ENCODE peak calls at places on chromosome 16, in four cellular contexts. L is adipocyte, E is ovary, J is esophagus squamous epithelium. X is an unnamed sample.
A peak's percentile ranks its signal among the peaks of the same experiment; 100 is the strongest.

GRCh38 chr16:23512168-23512695 is 1.9 kb upstream of the GGA2 start:
- DNase-seq in L (no peak), E (no peak), J (no peak), X (no peak)

GRCh38 chr16:10751291-10751697 is 7.7 kb downstream of the NUBP1 start:
- DNase-seq in L (no peak), E (no peak), J (no peak), X (no peak)

GRCh38 chr16:66278604-66279262 is 87.8 kb upstream of the CDH5 start:
- DNase-seq in L (no peak), E (no peak), J (no peak), X (no peak)

GRCh38 chr16:83118365-83118764 is 491.6 kb downstream of the CDH13 start:
- DNase-seq in L (no peak), E (no peak), J (no peak), X (no peak)

GRCh38 chr16:68999114-68999513 is 106.3 kb upstream of the HAS3 start:
- DNase-seq in L (no peak), E (no peak), J (no peak), X (no peak)

GRCh38 chr16:57277586-57277985 is 6.9 kb downstream of the PLLP start:
- DNase-seq in L (peak; percentile 39), E (no peak), J (no peak), X (no peak)

GRCh38 chr16:54284319-54284930 is 2.2 kb downstream of the IRX3 start:
- DNase-seq in L (no peak), E (no peak), J (no peak), X (no peak)

GRCh38 chr16:26645629-26646028 is 421.1 kb upstream of the C16orf82 start:
- DNase-seq in L (no peak), E (no peak), J (no peak), X (no peak)

GRCh38 chr16:49520684-49521083 is 147.1 kb downstream of the C16orf78 start:
- DNase-seq in L (no peak), E (no peak), J (no peak), X (no peak)

GRCh38 chr16:56847173-56847948 is 17.6 kb upstream of the SLC12A3 start:
- DNase-seq in L (no peak), E (peak; percentile 52), J (no peak), X (no peak)

GRCh38 chr16:66426112-66427035 is 721 bp upstream of the BEAN1 start:
- DNase-seq in L (no peak), E (no peak), J (no peak), X (no peak)

GRCh38 chr16:50390914-50391700 is 22.3 kb upstream of the BRD7 start:
- DNase-seq in L (peak; percentile 30), E (no peak), J (no peak), X (no peak)

GRCh38 chr16:76819517-76819916 is 371.5 kb upstream of the MON1B start:
- DNase-seq in L (no peak), E (no peak), J (no peak), X (no peak)

GRCh38 chr16:57060323-57061083 is 31.9 kb upstream of the CPNE2 start:
- DNase-seq in L (no peak), E (no peak), J (no peak), X (no peak)

GRCh38 chr16:59042296-59042695 is 308.2 kb upstream of the GOT2 start:
- DNase-seq in L (no peak), E (no peak), J (no peak), X (no peak)

GRCh38 chr16:68230956-68231355 is 5.0 kb downstream of the ESRP2 start:
- DNase-seq in L (no peak), E (no peak), J (no peak), X (no peak)

GRCh38 chr16:138049-138417 is 440 bp downstream of the NPRL3 start:
- DNase-seq in L (peak; percentile 60), E (peak; percentile 66), J (no peak), X (peak; percentile 66)

GRCh38 chr16:89040391-89040790 is 53.3 kb upstream of the ACSF3 start:
- DNase-seq in L (no peak), E (no peak), J (no peak), X (no peak)

GRCh38 chr16:87303431-87303930 is 13.7 kb downstream of the C16orf95 start:
- DNase-seq in L (no peak), E (no peak), J (no peak), X (no peak)

GRCh38 chr16:17858061-17858460 is 387.3 kb upstream of the XYLT1 start:
- DNase-seq in L (no peak), E (no peak), J (no peak), X (no peak)

GRCh38 chr16:75243667-75244224 is 7.7 kb downstream of the BCAR1 start:
- DNase-seq in L (no peak), E (peak; percentile 35), J (no peak), X (no peak)

GRCh38 chr16:75239463-75240122 is 11.8 kb downstream of the BCAR1 start:
- DNase-seq in L (no peak), E (peak; percentile 41), J (no peak), X (no peak)

GRCh38 chr16:75238853-75239371 is 12.5 kb downstream of the BCAR1 start:
- DNase-seq in L (peak; percentile 56), E (no peak), J (no peak), X (no peak)

GRCh38 chr16:75241955-75242354 is 9.5 kb downstream of the BCAR1 start:
- DNase-seq in L (no peak), E (no peak), J (no peak), X (no peak)

DNA sequence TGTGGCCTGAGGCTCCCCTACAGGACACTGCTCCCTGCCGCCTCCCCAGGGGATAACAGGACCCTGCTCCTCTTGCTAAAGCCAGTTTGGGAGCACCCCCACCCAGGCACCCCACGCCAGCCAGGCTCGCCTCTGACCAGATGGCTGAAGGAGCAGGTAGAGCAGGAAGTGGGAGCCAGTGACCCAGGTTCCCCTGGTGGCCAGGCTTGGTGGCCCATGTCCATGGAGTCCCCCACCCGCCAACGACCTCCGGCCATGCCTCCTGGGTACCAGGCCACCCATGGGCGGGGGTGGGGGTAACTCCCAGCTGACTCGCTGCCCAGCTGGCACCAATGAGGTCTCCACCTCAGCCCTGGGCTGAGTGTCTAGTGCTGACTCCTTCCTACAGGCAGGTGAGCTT is 10.0 kb downstream of the BCAR1 start:
- DNase-seq in L (no peak), E (peak; percentile 31), J (no peak), X (no peak)
- H3K4me1 ChIP-seq in L (peaks cover 65% of the 10 kb centered on the region), E (peaks cover 37% of the 10 kb centered on the region), J (peaks cover 63% of the 10 kb centered on the region), X (no peaks in the 10 kb centered on the region)

GRCh38 chr16:86285421-86285820 is 224.9 kb upstream of the FOXF1 start:
- DNase-seq in L (no peak), E (no peak), J (no peak), X (no peak)

GRCh38 chr16:86287641-86288201 is 222.6 kb upstream of the FOXF1 start:
- DNase-seq in L (no peak), E (no peak), J (no peak), X (no peak)

GRCh38 chr16:86286991-86287640 is 223.2 kb upstream of the FOXF1 start:
- DNase-seq in L (no peak), E (no peak), J (no peak), X (no peak)

GRCh38 chr16:86283944-86284343 is 226.4 kb upstream of the FOXF1 start:
- DNase-seq in L (no peak), E (no peak), J (no peak), X (no peak)

DNA sequence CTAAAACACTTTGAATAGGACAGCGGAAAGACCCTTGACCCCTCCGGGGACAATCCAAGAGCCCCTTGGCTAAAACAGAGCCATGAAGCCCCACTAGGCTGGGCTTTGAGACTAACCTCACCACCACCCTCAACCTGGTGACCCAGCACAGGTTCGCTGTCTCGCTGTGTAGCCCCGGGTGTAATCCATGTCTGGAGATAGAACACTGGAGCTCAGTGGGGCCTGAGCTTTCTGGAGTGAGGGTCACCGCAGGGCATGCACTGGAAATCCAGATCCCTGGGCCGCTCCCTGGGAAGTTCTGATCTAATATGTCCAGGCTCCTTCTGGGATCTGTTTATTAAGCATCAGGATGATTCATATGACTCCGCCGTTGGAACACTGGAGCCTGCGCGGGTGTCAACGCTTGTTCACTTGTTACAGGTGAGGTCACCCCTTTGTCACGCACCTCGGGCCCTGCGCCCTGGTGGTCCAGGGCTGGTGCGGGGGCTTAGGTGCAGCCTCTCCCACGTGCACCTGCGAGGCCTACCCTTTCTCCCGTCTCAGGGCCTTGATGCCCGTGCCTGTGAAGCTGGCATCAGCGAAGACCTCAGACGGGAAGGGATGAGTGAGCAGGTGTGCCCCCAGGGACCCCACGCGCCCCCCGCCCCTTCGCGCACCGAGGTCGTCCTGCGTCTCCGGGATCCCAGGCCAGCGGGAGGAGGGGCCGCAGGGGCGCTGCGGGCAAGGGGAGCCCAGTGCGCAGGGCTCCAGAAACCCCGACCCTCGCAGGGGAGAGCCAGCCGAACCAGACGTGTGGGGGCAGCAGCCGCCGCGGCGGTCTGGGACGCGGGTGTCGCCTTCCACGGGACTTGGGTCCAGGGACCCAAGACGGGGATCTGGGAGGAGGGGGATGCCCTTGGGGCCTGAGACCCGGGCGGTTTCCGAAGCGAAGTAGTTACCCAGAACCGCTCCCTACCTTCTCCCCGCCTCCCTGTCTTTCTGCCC is 224.1 kb upstream of the FOXF1 start:
- DNase-seq in L (no peak), E (no peak), J (no peak), X (no peak)
- H3K27me3 ChIP-seq in L (peaks cover 89% of the 10 kb centered on the region), E (no peaks in the 10 kb centered on the region), J (peaks cover 78% of the 10 kb centered on the region), X (peaks cover 55% of the 10 kb centered on the region)

GRCh38 chr16:81809567-81809966 is 30.5 kb downstream of the PLCG2 start:
- DNase-seq in L (no peak), E (no peak), J (no peak), X (no peak)
- H3K4me3 ChIP-seq in L (no peak overlapping the region), E (no peak overlapping the region), J (no peak overlapping the region), X (no peak overlapping the region)

GRCh38 chr16:29825145-29826044 is 5.1 kb downstream of the MVP start:
- DNase-seq in L (peak; percentile 58), E (peak; percentile 79), J (no peak), X (no peak)
- H3K4me1 ChIP-seq in L (peaks cover 64% of the 10 kb centered on the region), E (peaks cover 29% of the 10 kb centered on the region), J (peaks cover 95% of the 10 kb centered on the region), X (peaks cover 2% of the 10 kb centered on the region)

GRCh38 chr16:85205747-85206471 is 93.6 kb upstream of the CIBAR2 start:
- DNase-seq in L (no peak), E (peak; percentile 65), J (no peak), X (no peak)
- H3K27me3 ChIP-seq in L (no peaks in the 10 kb centered on the region), E (no peaks in the 10 kb centered on the region), J (peaks cover 27% of the 10 kb centered on the region), X (no peaks in the 10 kb centered on the region)

DNA sequence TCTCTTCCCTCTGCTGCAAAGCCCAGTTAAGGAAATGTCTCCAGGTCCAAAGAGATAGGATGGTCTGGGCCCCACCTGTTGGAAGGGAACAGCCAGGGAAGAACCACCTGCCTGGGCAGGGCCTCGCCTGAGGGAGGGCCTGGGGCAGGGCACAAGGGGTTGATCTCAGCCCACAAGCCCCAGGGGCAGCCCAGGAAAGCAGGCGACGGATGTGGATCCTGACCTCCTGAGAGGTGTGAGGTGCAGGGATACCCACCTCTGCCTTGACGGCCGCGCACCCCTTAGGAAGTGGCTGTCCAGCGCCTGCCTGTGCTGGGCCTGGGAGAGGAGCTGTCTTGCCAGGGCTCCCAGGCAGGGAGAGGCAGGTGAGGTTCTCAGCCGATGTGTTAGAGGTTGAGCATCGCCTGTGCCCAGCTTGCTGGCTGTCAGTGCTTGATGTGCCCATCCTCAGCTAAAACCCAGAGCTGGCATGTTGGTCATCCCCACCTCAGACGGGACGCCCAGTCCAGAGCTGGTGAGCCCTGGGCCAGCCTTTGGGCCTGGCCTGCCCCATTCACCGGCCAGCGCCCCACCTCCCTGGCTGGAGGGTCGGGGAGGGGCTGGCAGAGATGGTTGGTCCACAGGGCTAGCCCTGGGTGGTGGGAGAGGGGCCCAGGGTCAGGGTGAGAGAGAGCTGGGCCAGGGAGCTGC is 434 bp downstream of the CEMP1 start:
- DNase-seq in L (no peak), E (peak; percentile 55), J (no peak), X (no peak)
- H3K4me3 ChIP-seq in L (peak overlapping the region; percentile 88), E (no peak overlapping the region), J (no peak overlapping the region), X (no peak overlapping the region)

X was measured in HAP-1.